ENCODE peak calls at places on chromosomes 3 and 15, in four cellular contexts. One of them, this sample, is unnamed.

GRCh38 chr3:128426128-128426921 is 40.4 kb downstream of the DNAJB8 start:
- DNase-seq in glutamatergic neuron: peak
- DNase-seq in GM06990: peak
- DNase-seq in bronchial epithelial cell: no peak
- DNase-seq in this sample: peak

GRCh38 chr15:28909958-28910500 is 24.3 kb downstream of the APBA2 start:
- DNase-seq in glutamatergic neuron: no peak
- DNase-seq in GM06990: no peak
- DNase-seq in bronchial epithelial cell: no peak
- DNase-seq in this sample: no peak

GRCh38 chr3:182650568-182651128 is 142.7 kb upstream of the ATP11B start:
- DNase-seq in glutamatergic neuron: no peak
- DNase-seq in GM06990: no peak
- DNase-seq in bronchial epithelial cell: peak
- DNase-seq in this sample: no peak

GRCh38 chr15:38612159-38612863 is 47.7 kb upstream of the RASGRP1 start:
- DNase-seq in glutamatergic neuron: no peak
- DNase-seq in GM06990: no peak
- DNase-seq in bronchial epithelial cell: peak
- DNase-seq in this sample: peak

GRCh38 chr3:144770291-144770690 is 798.7 kb downstream of the DIPK2A start:
- DNase-seq in glutamatergic neuron: no peak
- DNase-seq in GM06990: no peak
- DNase-seq in bronchial epithelial cell: no peak
- DNase-seq in this sample: no peak

GRCh38 chr3:156792945-156793344 is 33.2 kb upstream of the LEKR1 start:
- DNase-seq in glutamatergic neuron: no peak
- DNase-seq in GM06990: no peak
- DNase-seq in bronchial epithelial cell: no peak
- DNase-seq in this sample: no peak

GRCh38 chr15:62601779-62602540 is 436.9 kb upstream of the C2CD4B start:
- DNase-seq in glutamatergic neuron: no peak
- DNase-seq in GM06990: no peak
- DNase-seq in bronchial epithelial cell: peak
- DNase-seq in this sample: peak

GRCh38 chr3:69422751-69423150 is 36.9 kb upstream of the FRMD4B start:
- DNase-seq in glutamatergic neuron: no peak
- DNase-seq in GM06990: no peak
- DNase-seq in bronchial epithelial cell: peak
- DNase-seq in this sample: peak

GRCh38 chr15:81301815-81302399 is 22.0 kb downstream of the STARD5 start:
- DNase-seq in glutamatergic neuron: no peak
- DNase-seq in GM06990: peak
- DNase-seq in bronchial epithelial cell: no peak
- DNase-seq in this sample: no peak

GRCh38 chr15:63476229-63476632 is 28.2 kb upstream of the USP3 start:
- DNase-seq in glutamatergic neuron: no peak
- DNase-seq in GM06990: no peak
- DNase-seq in bronchial epithelial cell: peak
- DNase-seq in this sample: peak

GRCh38 chr3:49998326-49998725 is 58.4 kb downstream of the RBM6 start:
- DNase-seq in glutamatergic neuron: no peak
- DNase-seq in GM06990: no peak
- DNase-seq in bronchial epithelial cell: peak
- DNase-seq in this sample: peak

DNA sequence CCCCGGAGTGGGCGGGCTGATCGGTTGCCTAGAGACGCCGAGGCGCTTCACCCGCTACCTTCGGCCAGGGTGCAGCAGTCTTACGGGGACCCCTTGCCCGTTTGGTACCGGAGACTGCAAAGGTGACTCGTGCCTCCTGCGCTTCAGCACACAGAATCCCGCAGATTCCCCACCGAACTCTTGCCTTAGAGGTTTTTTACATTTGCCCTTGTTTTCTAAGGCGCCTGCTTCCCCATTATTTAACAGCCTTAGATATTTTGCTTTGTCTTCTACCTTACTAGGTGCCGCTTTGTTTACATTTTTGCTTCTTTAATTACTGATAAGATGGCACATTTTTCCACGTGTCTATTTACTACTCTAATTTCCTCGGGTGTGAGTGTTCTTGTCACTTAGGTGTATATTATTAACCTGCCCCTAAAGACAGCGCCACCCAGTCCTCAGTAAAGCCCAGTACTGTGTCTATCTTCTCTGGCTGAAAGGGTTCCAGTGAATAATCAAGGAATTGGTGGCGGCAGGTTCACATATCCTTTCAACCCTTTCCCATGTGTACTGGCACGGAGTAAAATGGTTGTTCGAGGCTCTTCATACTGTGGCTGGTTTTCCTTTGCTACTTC is 563 bp upstream of the CEP152 start:
- DNase-seq in glutamatergic neuron: no peak
- DNase-seq in GM06990: no peak
- DNase-seq in bronchial epithelial cell: no peak
- DNase-seq in this sample: no peak
- TF ChIP-seq CTCF in glutamatergic neuron: no peak
- TF ChIP-seq CTCF in GM06990: peak
- TF ChIP-seq CTCF in bronchial epithelial cell: no peak
- TF ChIP-seq CTCF in this sample: no peak

GRCh38 chr3:53668872-53669271 is 174.5 kb downstream of the CACNA1D start:
- DNase-seq in glutamatergic neuron: no peak
- DNase-seq in GM06990: no peak
- DNase-seq in bronchial epithelial cell: no peak
- DNase-seq in this sample: peak
- TF ChIP-seq CTCF in glutamatergic neuron: peak
- TF ChIP-seq CTCF in GM06990: peak
- TF ChIP-seq CTCF in bronchial epithelial cell: peak
- TF ChIP-seq CTCF in this sample: peak

GRCh38 chr3:184868477-184868876 is 56.5 kb downstream of the VPS8 start:
- DNase-seq in glutamatergic neuron: no peak
- DNase-seq in GM06990: no peak
- DNase-seq in bronchial epithelial cell: no peak
- DNase-seq in this sample: no peak
- TF ChIP-seq CTCF in glutamatergic neuron: no peak
- TF ChIP-seq CTCF in GM06990: no peak
- TF ChIP-seq CTCF in bronchial epithelial cell: no peak
- TF ChIP-seq CTCF in this sample: no peak

DNA sequence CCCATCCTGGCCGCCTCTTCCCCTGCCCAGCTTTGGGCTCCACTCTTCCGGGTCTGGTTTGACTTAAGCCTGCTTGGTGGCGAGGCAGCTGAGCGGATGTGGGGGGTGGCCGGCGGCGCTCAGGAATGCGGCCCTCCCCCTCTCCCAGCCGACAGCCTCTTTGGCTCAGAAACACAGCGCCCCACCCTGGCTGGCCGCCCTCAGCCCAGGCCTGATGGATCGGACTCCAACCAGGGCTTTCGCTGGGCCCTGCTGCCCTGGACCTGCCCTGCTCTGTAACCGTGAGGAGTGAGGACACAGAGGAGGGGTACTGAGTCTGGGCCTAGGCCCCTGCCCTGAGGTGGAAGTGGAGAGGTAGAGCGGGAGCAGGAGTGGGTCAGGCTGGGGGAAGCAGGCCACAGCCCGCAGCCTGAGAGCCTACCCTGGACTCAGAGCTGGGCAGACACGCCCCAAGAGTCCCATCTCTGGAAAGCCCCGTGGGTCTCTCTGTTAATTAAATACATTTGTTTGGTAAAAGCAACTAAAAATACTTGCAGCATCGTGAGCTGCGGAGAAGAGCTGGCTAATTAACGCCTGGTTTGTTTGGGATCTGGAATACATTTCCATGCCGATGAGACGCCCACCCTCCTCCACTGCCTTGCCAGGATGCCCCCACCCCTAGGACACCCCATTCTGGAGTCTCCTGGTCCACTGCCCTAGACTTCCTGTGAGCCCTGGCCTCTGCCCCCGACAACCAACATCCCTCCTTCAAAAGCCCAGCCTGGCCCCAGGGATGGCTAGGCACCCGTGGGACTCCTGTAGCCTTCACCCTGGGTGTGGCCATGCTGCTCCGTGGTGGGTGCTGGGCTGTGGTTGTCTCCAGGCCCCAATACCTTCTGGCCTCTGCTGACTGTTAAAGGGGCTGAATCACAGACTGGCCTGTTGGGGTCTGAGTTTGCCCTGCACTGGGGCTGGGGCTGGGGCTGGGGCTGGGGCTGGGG is 19.6 kb downstream of the PLXNA1 start:
- DNase-seq in glutamatergic neuron: peak
- DNase-seq in GM06990: no peak
- DNase-seq in bronchial epithelial cell: peak
- DNase-seq in this sample: peak
- TF ChIP-seq CTCF in glutamatergic neuron: no peak
- TF ChIP-seq CTCF in GM06990: peak
- TF ChIP-seq CTCF in bronchial epithelial cell: peak
- TF ChIP-seq CTCF in this sample: no peak

GRCh38 chr3:64166584-64167155 is 58.6 kb downstream of the PRICKLE2 start:
- DNase-seq in glutamatergic neuron: no peak
- DNase-seq in GM06990: no peak
- DNase-seq in bronchial epithelial cell: no peak
- DNase-seq in this sample: no peak
- TF ChIP-seq CTCF in glutamatergic neuron: peak
- TF ChIP-seq CTCF in GM06990: no peak
- TF ChIP-seq CTCF in bronchial epithelial cell: peak
- TF ChIP-seq CTCF in this sample: no peak